ENCODE peak calls at places on chromosomes 6 and 20, in five cellular contexts. G is CD8-positive, alpha-beta T cell; L is nephron progenitor cell; X is foreskin fibroblast; B is HFFc6. R is an unnamed sample.

GRCh38 chr6:7479801-7480266 is 61.6 kb upstream of the DSP start:
- DNase-seq in G (no peak), L (no peak), X (no peak), B (peak), R (no peak)

GRCh38 chr6:90496191-90496590 is 90.7 kb downstream of the MAP3K7 start:
- DNase-seq in G (no peak), L (peak), X (no peak), B (no peak), R (no peak)

GRCh38 chr6:160391419-160392116 is 43.4 kb downstream of the SLC22A3 start:
- DNase-seq in G (no peak), L (no peak), X (no peak), B (no peak), R (no peak)

GRCh38 chr20:2273634-2274302 is 22.0 kb upstream of the TGM3 start:
- DNase-seq in G (no peak), L (no peak), X (no peak), B (no peak), R (no peak)

GRCh38 chr6:2275207-2275891 is 29.9 kb upstream of the GMDS start:
- DNase-seq in G (no peak), L (no peak), X (peak), B (peak), R (no peak)

GRCh38 chr6:136548582-136549330 is 1.5 kb downstream of the MAP7 start:
- DNase-seq in G (no peak), L (no peak), X (no peak), B (no peak), R (no peak)

GRCh38 chr6:3740551-3741476 is 10.7 kb downstream of the PXDC1 start:
- DNase-seq in G (no peak), L (no peak), X (no peak), B (no peak), R (no peak)

GRCh38 chr20:54726687-54727086 is 251.3 kb downstream of the DOK5 start:
- DNase-seq in G (no peak), L (no peak), X (no peak), B (no peak), R (no peak)

GRCh38 chr6:4466260-4466659 is 309.9 kb upstream of the CDYL start:
- DNase-seq in G (no peak), L (no peak), X (no peak), B (no peak), R (no peak)

GRCh38 chr6:7050911-7051779 is 56.6 kb upstream of the RREB1 start:
- DNase-seq in G (peak), L (peak), X (no peak), B (peak), R (peak)

GRCh38 chr6:166078294-166078693 is 89.4 kb downstream of the TBXT start:
- DNase-seq in G (no peak), L (no peak), X (no peak), B (peak), R (no peak)

GRCh38 chr6:141133346-141133745 is 999.4 kb upstream of the GJE1 start:
- DNase-seq in G (no peak), L (no peak), X (no peak), B (no peak), R (no peak)

GRCh38 chr6:35124356-35124755 is 16.8 kb downstream of the TCP11 start:
- DNase-seq in G (no peak), L (no peak), X (no peak), B (no peak), R (no peak)

GRCh38 chr20:401682-402495 is 6.2 kb upstream of the RBCK1 start:
- DNase-seq in G (no peak), L (no peak), X (peak), B (no peak), R (no peak)

GRCh38 chr6:14440215-14440890 is 322.8 kb downstream of the CD83 start:
- DNase-seq in G (no peak), L (no peak), X (no peak), B (no peak), R (no peak)

GRCh38 chr20:58710481-58711265 is 18.1 kb downstream of the NPEPL1 start:
- DNase-seq in G (no peak), L (no peak), X (no peak), B (no peak), R (no peak)

GRCh38 chr6:68990313-68990712 is 355.2 kb downstream of the ADGRB3 start:
- DNase-seq in G (no peak), L (no peak), X (no peak), B (no peak), R (no peak)

GRCh38 chr6:107716688-107717089 is 107.4 kb downstream of the SCML4 start:
- DNase-seq in G (peak), L (no peak), X (no peak), B (peak), R (no peak)

GRCh38 chr20:52004720-52005119 is 186.9 kb downstream of the ZFP64 start:
- DNase-seq in G (no peak), L (no peak), X (peak), B (no peak), R (no peak)

GRCh38 chr6:150874184-150874583 is 8.7 kb downstream of the MTHFD1L start:
- DNase-seq in G (no peak), L (no peak), X (no peak), B (no peak), R (no peak)

DNA sequence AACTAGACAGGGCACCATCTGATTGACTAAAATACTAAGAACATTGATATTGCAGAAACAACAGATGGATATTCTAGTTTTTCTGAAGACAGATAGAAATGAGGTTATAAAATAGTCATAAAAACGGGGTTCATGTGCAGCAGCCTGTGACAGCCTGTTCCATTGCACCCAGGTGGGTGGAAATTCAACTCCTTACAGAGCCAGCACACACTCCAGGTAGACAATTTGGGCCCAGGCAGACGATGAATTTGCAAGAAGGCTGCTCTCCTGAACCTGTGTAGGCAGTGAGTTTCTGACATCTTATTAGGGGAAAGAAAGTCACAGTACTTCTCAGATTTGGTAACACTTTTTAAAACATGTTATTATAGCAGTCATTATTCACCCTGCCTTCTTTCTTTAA is 414.1 kb downstream of the PHF3 start:
- DNase-seq in G (no peak), L (no peak), X (no peak), B (no peak), R (no peak)
- TF ChIP-seq CTCF in G (no peak), L (no peak), X (no peak), B (no peak), R (no peak)

GRCh38 chr6:116877743-116878142 is 701 bp downstream of the RFX6 start:
- DNase-seq in G (no peak), L (no peak), X (no peak), B (no peak), R (no peak)
- TF ChIP-seq CTCF in G (no peak), L (peak), X (no peak), B (no peak), R (no peak)

GRCh38 chr20:47679462-47679861 is 105.8 kb downstream of the SULF2 start:
- DNase-seq in G (no peak), L (no peak), X (no peak), B (no peak), R (no peak)

GRCh38 chr20:47677314-47678129 is 107.8 kb downstream of the SULF2 start:
- DNase-seq in G (peak), L (peak), X (no peak), B (no peak), R (peak)

GRCh38 chr20:47678536-47678935 is 106.7 kb downstream of the SULF2 start:
- DNase-seq in G (no peak), L (no peak), X (no peak), B (no peak), R (no peak)

GRCh38 chr20:47676912-47677311 is 108.4 kb downstream of the SULF2 start:
- DNase-seq in G (no peak), L (no peak), X (no peak), B (no peak), R (no peak)

GRCh38 chr20:47678130-47678453 is 107.2 kb downstream of the SULF2 start:
- DNase-seq in G (no peak), L (no peak), X (no peak), B (no peak), R (no peak)
- TF ChIP-seq CTCF in G (no peak), L (no peak), X (no peak), B (peak), R (no peak)

GRCh38 chr20:38935967-38936407 is 9.8 kb downstream of the FAM83D start:
- DNase-seq in G (no peak), L (no peak), X (no peak), B (no peak), R (no peak)

GRCh38 chr20:38932457-38933120 is 6.4 kb downstream of the FAM83D start:
- DNase-seq in G (no peak), L (no peak), X (peak), B (no peak), R (no peak)

GRCh38 chr20:38937000-38937399 is 10.8 kb downstream of the FAM83D start:
- DNase-seq in G (no peak), L (no peak), X (no peak), B (no peak), R (no peak)

GRCh38 chr20:38934530-38934929 is 8.3 kb downstream of the FAM83D start:
- DNase-seq in G (no peak), L (no peak), X (no peak), B (no peak), R (no peak)

GRCh38 chr20:38935285-38935684 is 9.1 kb downstream of the FAM83D start:
- DNase-seq in G (no peak), L (no peak), X (peak), B (peak), R (no peak)
- TF ChIP-seq CTCF in G (no peak), L (no peak), X (peak), B (peak), R (peak)

R was measured in neural crest cell.